ENCODE peak calls at places on chromosomes 5 and 9, in ten cellular contexts. One of them, this sample, is unnamed. For H3K27me3, the result is how much of the 10 kb centered on the place peaks cover.

GRCh38 chr5:7671420-7671819 is 179.5 kb downstream of the CFAP90 start:
- DNase-seq in tibial artery: no peak
- DNase-seq in psoas muscle: no peak
- DNase-seq in pancreas: no peak
- DNase-seq in osteoblast: no peak
- DNase-seq in dorsolateral prefrontal cortex: no peak
- DNase-seq in right lobe of liver: no peak
- DNase-seq in endothelial cell of umbilical vein: no peak
- DNase-seq in heart left ventricle: no peak
- DNase-seq in H1: no peak
- DNase-seq in this sample: no peak

GRCh38 chr5:175216991-175217390 is 227.0 kb downstream of the DRD1 start:
- DNase-seq in tibial artery: peak
- DNase-seq in psoas muscle: peak
- DNase-seq in pancreas: no peak
- DNase-seq in osteoblast: no peak
- DNase-seq in dorsolateral prefrontal cortex: no peak
- DNase-seq in right lobe of liver: no peak
- DNase-seq in endothelial cell of umbilical vein: no peak
- DNase-seq in heart left ventricle: no peak
- DNase-seq in H1: no peak
- DNase-seq in this sample: no peak

GRCh38 chr5:127001621-127002296 is 28.6 kb downstream of the MARCHF3 start:
- DNase-seq in tibial artery: no peak
- DNase-seq in psoas muscle: no peak
- DNase-seq in pancreas: no peak
- DNase-seq in osteoblast: peak
- DNase-seq in dorsolateral prefrontal cortex: no peak
- DNase-seq in right lobe of liver: no peak
- DNase-seq in endothelial cell of umbilical vein: peak
- DNase-seq in heart left ventricle: no peak
- DNase-seq in H1: no peak
- DNase-seq in this sample: peak

GRCh38 chr9:100515578-100516494 is 42.9 kb downstream of the TMEFF1 start:
- DNase-seq in tibial artery: no peak
- DNase-seq in psoas muscle: no peak
- DNase-seq in pancreas: no peak
- DNase-seq in osteoblast: no peak
- DNase-seq in dorsolateral prefrontal cortex: no peak
- DNase-seq in right lobe of liver: no peak
- DNase-seq in endothelial cell of umbilical vein: no peak
- DNase-seq in heart left ventricle: no peak
- DNase-seq in H1: no peak
- DNase-seq in this sample: no peak

GRCh38 chr5:98635631-98636030 is 137.8 kb upstream of the RGMB start:
- DNase-seq in tibial artery: no peak
- DNase-seq in psoas muscle: no peak
- DNase-seq in pancreas: no peak
- DNase-seq in osteoblast: no peak
- DNase-seq in dorsolateral prefrontal cortex: no peak
- DNase-seq in right lobe of liver: no peak
- DNase-seq in endothelial cell of umbilical vein: peak
- DNase-seq in heart left ventricle: no peak
- DNase-seq in H1: no peak
- DNase-seq in this sample: no peak

GRCh38 chr5:124403281-124403680 is 343.2 kb downstream of the ZNF608 start:
- DNase-seq in tibial artery: no peak
- DNase-seq in psoas muscle: no peak
- DNase-seq in pancreas: no peak
- DNase-seq in osteoblast: no peak
- DNase-seq in dorsolateral prefrontal cortex: no peak
- DNase-seq in right lobe of liver: no peak
- DNase-seq in endothelial cell of umbilical vein: no peak
- DNase-seq in heart left ventricle: no peak
- DNase-seq in H1: no peak
- DNase-seq in this sample: no peak

GRCh38 chr5:168773231-168773630 is 194.1 kb upstream of the PANK3 start:
- DNase-seq in tibial artery: no peak
- DNase-seq in psoas muscle: no peak
- DNase-seq in pancreas: no peak
- DNase-seq in osteoblast: no peak
- DNase-seq in dorsolateral prefrontal cortex: peak
- DNase-seq in right lobe of liver: no peak
- DNase-seq in endothelial cell of umbilical vein: no peak
- DNase-seq in heart left ventricle: no peak
- DNase-seq in H1: no peak
- DNase-seq in this sample: no peak

GRCh38 chr5:6712582-6713273 is 504 bp upstream of the TENT4A start:
- DNase-seq in tibial artery: peak
- DNase-seq in psoas muscle: peak
- DNase-seq in pancreas: peak
- DNase-seq in osteoblast: peak
- DNase-seq in dorsolateral prefrontal cortex: peak
- DNase-seq in right lobe of liver: peak
- DNase-seq in endothelial cell of umbilical vein: peak
- DNase-seq in heart left ventricle: peak
- DNase-seq in H1: peak
- DNase-seq in this sample: peak

GRCh38 chr5:177163500-177163899 is 29.9 kb downstream of the NSD1 start:
- DNase-seq in tibial artery: no peak
- DNase-seq in psoas muscle: no peak
- DNase-seq in pancreas: no peak
- DNase-seq in osteoblast: no peak
- DNase-seq in dorsolateral prefrontal cortex: no peak
- DNase-seq in right lobe of liver: no peak
- DNase-seq in endothelial cell of umbilical vein: no peak
- DNase-seq in heart left ventricle: no peak
- DNase-seq in H1: no peak
- DNase-seq in this sample: no peak

GRCh38 chr9:106722051-106722753 is 140.8 kb upstream of the ZNF462 start:
- DNase-seq in tibial artery: no peak
- DNase-seq in psoas muscle: no peak
- DNase-seq in pancreas: no peak
- DNase-seq in osteoblast: no peak
- DNase-seq in dorsolateral prefrontal cortex: no peak
- DNase-seq in right lobe of liver: no peak
- DNase-seq in endothelial cell of umbilical vein: no peak
- DNase-seq in heart left ventricle: no peak
- DNase-seq in H1: no peak
- DNase-seq in this sample: no peak
- H3K27me3 ChIP-seq in tibial artery: under half
- H3K27me3 ChIP-seq in psoas muscle: under half
- H3K27me3 ChIP-seq in pancreas: under half
- H3K27me3 ChIP-seq in osteoblast: under half
- H3K27me3 ChIP-seq in dorsolateral prefrontal cortex: under half
- H3K27me3 ChIP-seq in right lobe of liver: under half
- H3K27me3 ChIP-seq in endothelial cell of umbilical vein: under half
- H3K27me3 ChIP-seq in heart left ventricle: under half
- H3K27me3 ChIP-seq in H1: under half
- H3K27me3 ChIP-seq in this sample: under half

DNA sequence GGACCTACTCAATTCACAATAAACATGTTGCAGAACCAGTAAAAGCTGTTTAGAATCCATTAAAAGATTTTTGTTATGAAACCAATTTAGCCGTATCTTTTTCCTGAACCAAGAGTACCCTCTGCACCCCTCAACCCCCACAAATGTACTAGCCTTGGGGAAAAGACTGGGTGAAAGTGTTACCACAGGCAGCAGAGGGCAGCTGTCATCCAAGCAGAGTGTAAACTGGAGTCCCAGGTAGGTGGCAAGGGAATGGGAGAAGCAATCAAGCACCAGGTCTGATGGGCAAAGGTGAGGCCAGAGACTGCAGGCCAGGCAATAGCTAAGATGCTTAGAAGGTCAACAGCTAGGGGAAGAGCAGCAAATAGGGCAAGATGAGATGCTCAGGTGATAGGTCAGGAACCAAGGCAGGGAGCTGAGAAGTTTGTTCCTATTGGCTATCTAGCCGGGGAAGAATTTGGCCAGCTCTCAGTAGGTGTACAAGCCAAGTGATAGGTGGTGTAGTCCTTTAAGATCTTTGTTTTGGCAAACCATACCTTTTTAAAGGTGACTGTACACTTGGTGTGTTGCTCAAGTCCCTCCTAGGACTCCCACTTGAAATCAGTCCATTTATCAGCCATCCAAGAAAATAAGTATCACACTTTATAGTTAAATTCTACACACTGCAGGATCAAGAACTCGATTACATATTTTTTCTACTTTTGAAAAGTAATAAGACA is 77.8 kb upstream of the CCDC112 start:
- DNase-seq in tibial artery: no peak
- DNase-seq in psoas muscle: no peak
- DNase-seq in pancreas: peak
- DNase-seq in osteoblast: no peak
- DNase-seq in dorsolateral prefrontal cortex: no peak
- DNase-seq in right lobe of liver: no peak
- DNase-seq in endothelial cell of umbilical vein: no peak
- DNase-seq in heart left ventricle: no peak
- DNase-seq in H1: no peak
- DNase-seq in this sample: no peak
- TF ChIP-seq CTCF in tibial artery: no peak
- TF ChIP-seq CTCF in psoas muscle: no peak
- TF ChIP-seq CTCF in pancreas: no peak
- TF ChIP-seq CTCF in osteoblast: peak
- TF ChIP-seq CTCF in dorsolateral prefrontal cortex: no peak
- TF ChIP-seq CTCF in right lobe of liver: peak
- TF ChIP-seq CTCF in endothelial cell of umbilical vein: no peak
- TF ChIP-seq CTCF in heart left ventricle: no peak
- TF ChIP-seq CTCF in H1: peak
- TF ChIP-seq CTCF in this sample: no peak

GRCh38 chr9:88220652-88221051 is 82.4 kb upstream of the SPATA31C2 start:
- DNase-seq in tibial artery: no peak
- DNase-seq in psoas muscle: no peak
- DNase-seq in pancreas: no peak
- DNase-seq in osteoblast: no peak
- DNase-seq in dorsolateral prefrontal cortex: no peak
- DNase-seq in right lobe of liver: no peak
- DNase-seq in endothelial cell of umbilical vein: no peak
- DNase-seq in heart left ventricle: no peak
- DNase-seq in H1: no peak
- DNase-seq in this sample: no peak

GRCh38 chr9:88219601-88220000 is 81.3 kb upstream of the SPATA31C2 start:
- DNase-seq in tibial artery: no peak
- DNase-seq in psoas muscle: no peak
- DNase-seq in pancreas: no peak
- DNase-seq in osteoblast: peak
- DNase-seq in dorsolateral prefrontal cortex: no peak
- DNase-seq in right lobe of liver: no peak
- DNase-seq in endothelial cell of umbilical vein: no peak
- DNase-seq in heart left ventricle: no peak
- DNase-seq in H1: no peak
- DNase-seq in this sample: no peak

GRCh38 chr9:88218721-88219120 is 80.4 kb upstream of the SPATA31C2 start:
- DNase-seq in tibial artery: no peak
- DNase-seq in psoas muscle: no peak
- DNase-seq in pancreas: no peak
- DNase-seq in osteoblast: no peak
- DNase-seq in dorsolateral prefrontal cortex: no peak
- DNase-seq in right lobe of liver: no peak
- DNase-seq in endothelial cell of umbilical vein: no peak
- DNase-seq in heart left ventricle: no peak
- DNase-seq in H1: no peak
- DNase-seq in this sample: peak

GRCh38 chr9:88224938-88225337 is 86.7 kb upstream of the SPATA31C2 start:
- DNase-seq in tibial artery: no peak
- DNase-seq in psoas muscle: no peak
- DNase-seq in pancreas: no peak
- DNase-seq in osteoblast: no peak
- DNase-seq in dorsolateral prefrontal cortex: no peak
- DNase-seq in right lobe of liver: no peak
- DNase-seq in endothelial cell of umbilical vein: no peak
- DNase-seq in heart left ventricle: no peak
- DNase-seq in H1: no peak
- DNase-seq in this sample: no peak

GRCh38 chr9:88221110-88221509 is 82.8 kb upstream of the SPATA31C2 start:
- DNase-seq in tibial artery: no peak
- DNase-seq in psoas muscle: no peak
- DNase-seq in pancreas: no peak
- DNase-seq in osteoblast: no peak
- DNase-seq in dorsolateral prefrontal cortex: no peak
- DNase-seq in right lobe of liver: no peak
- DNase-seq in endothelial cell of umbilical vein: no peak
- DNase-seq in heart left ventricle: no peak
- DNase-seq in H1: no peak
- DNase-seq in this sample: no peak
- H3K27me3 ChIP-seq in tibial artery: under half
- H3K27me3 ChIP-seq in psoas muscle: under half
- H3K27me3 ChIP-seq in pancreas: under half
- H3K27me3 ChIP-seq in osteoblast: under half
- H3K27me3 ChIP-seq in dorsolateral prefrontal cortex: under half
- H3K27me3 ChIP-seq in right lobe of liver: under half
- H3K27me3 ChIP-seq in endothelial cell of umbilical vein: under half
- H3K27me3 ChIP-seq in heart left ventricle: under half
- H3K27me3 ChIP-seq in H1: under half
- H3K27me3 ChIP-seq in this sample: under half

GRCh38 chr9:137029058-137029922 is 1.3 kb upstream of the ABCA2 start:
- DNase-seq in tibial artery: peak
- DNase-seq in psoas muscle: peak
- DNase-seq in pancreas: peak
- DNase-seq in osteoblast: peak
- DNase-seq in dorsolateral prefrontal cortex: peak
- DNase-seq in right lobe of liver: peak
- DNase-seq in endothelial cell of umbilical vein: peak
- DNase-seq in heart left ventricle: peak
- DNase-seq in H1: peak
- DNase-seq in this sample: no peak

GRCh38 chr9:137027369-137028012 is 546 bp downstream of the ABCA2 start:
- DNase-seq in tibial artery: no peak
- DNase-seq in psoas muscle: no peak
- DNase-seq in pancreas: no peak
- DNase-seq in osteoblast: no peak
- DNase-seq in dorsolateral prefrontal cortex: no peak
- DNase-seq in right lobe of liver: no peak
- DNase-seq in endothelial cell of umbilical vein: no peak
- DNase-seq in heart left ventricle: no peak
- DNase-seq in H1: no peak
- DNase-seq in this sample: no peak

GRCh38 chr9:137030006-137030405 is 1.9 kb downstream of the FUT7 start:
- DNase-seq in tibial artery: no peak
- DNase-seq in psoas muscle: no peak
- DNase-seq in pancreas: no peak
- DNase-seq in osteoblast: no peak
- DNase-seq in dorsolateral prefrontal cortex: no peak
- DNase-seq in right lobe of liver: no peak
- DNase-seq in endothelial cell of umbilical vein: no peak
- DNase-seq in heart left ventricle: no peak
- DNase-seq in H1: no peak
- DNase-seq in this sample: no peak

GRCh38 chr9:137028013-137028280 is at the start of gene ABCA2:
- DNase-seq in tibial artery: no peak
- DNase-seq in psoas muscle: no peak
- DNase-seq in pancreas: no peak
- DNase-seq in osteoblast: no peak
- DNase-seq in dorsolateral prefrontal cortex: no peak
- DNase-seq in right lobe of liver: no peak
- DNase-seq in endothelial cell of umbilical vein: no peak
- DNase-seq in heart left ventricle: no peak
- DNase-seq in H1: no peak
- DNase-seq in this sample: no peak

GRCh38 chr9:137028281-137029057 is 432 bp upstream of the ABCA2 start:
- DNase-seq in tibial artery: peak
- DNase-seq in psoas muscle: peak
- DNase-seq in pancreas: peak
- DNase-seq in osteoblast: peak
- DNase-seq in dorsolateral prefrontal cortex: peak
- DNase-seq in right lobe of liver: peak
- DNase-seq in endothelial cell of umbilical vein: peak
- DNase-seq in heart left ventricle: peak
- DNase-seq in H1: peak
- DNase-seq in this sample: no peak
- TF ChIP-seq CTCF in tibial artery: peak
- TF ChIP-seq CTCF in psoas muscle: peak
- TF ChIP-seq CTCF in pancreas: no peak
- TF ChIP-seq CTCF in osteoblast: no peak
- TF ChIP-seq CTCF in dorsolateral prefrontal cortex: no peak
- TF ChIP-seq CTCF in right lobe of liver: peak
- TF ChIP-seq CTCF in endothelial cell of umbilical vein: peak
- TF ChIP-seq CTCF in heart left ventricle: no peak
- TF ChIP-seq CTCF in H1: no peak
- TF ChIP-seq CTCF in this sample: peak